ENCODE peak calls at places on chromosomes 2 and 18, in ten cellular contexts. R, G, C, Q, A, F, P, V, L and T are unnamed samples.

GRCh38 chr2:38494394-38494793 is 108.3 kb downstream of the HNRNPLL start:
- DNase-seq in R (no peak), G (no peak), C (no peak), Q (no peak), A (no peak), F (no peak), P (peak; percentile 91), V (no peak), L (no peak), T (no peak)

GRCh38 chr2:175806570-175806969 is 195.5 kb downstream of the LNPK start:
- DNase-seq in R (no peak), G (no peak), C (no peak), Q (no peak), A (no peak), F (no peak), P (no peak), V (no peak), L (no peak), T (no peak)

GRCh38 chr2:186771850-186772463 is 77.0 kb downstream of the ZSWIM2 start:
- DNase-seq in R (no peak), G (peak; percentile 62), C (no peak), Q (no peak), A (no peak), F (no peak), P (no peak), V (no peak), L (no peak), T (no peak)

GRCh38 chr2:218569661-218570500 is 1.2 kb downstream of the CNOT9 start:
- DNase-seq in R (no peak), G (peak; percentile 55), C (no peak), Q (peak; percentile 72), A (no peak), F (peak; percentile 17), P (peak; percentile 27), V (peak; percentile 52), L (peak; percentile 22), T (no peak)

GRCh38 chr2:8454797-8455196 is 227.1 kb upstream of the ID2 start:
- DNase-seq in R (no peak), G (no peak), C (no peak), Q (no peak), A (no peak), F (no peak), P (no peak), V (no peak), L (no peak), T (no peak)

GRCh38 chr2:129895061-129895460 is 84.4 kb upstream of the RAB6C start:
- DNase-seq in R (no peak), G (no peak), C (no peak), Q (no peak), A (no peak), F (no peak), P (no peak), V (no peak), L (no peak), T (peak; percentile 56)

GRCh38 chr2:20183373-20183772 is 41.6 kb downstream of the SDC1 start:
- DNase-seq in R (no peak), G (no peak), C (no peak), Q (no peak), A (no peak), F (no peak), P (no peak), V (no peak), L (no peak), T (no peak)

GRCh38 chr2:38598991-38599295 is 3.8 kb downstream of the HNRNPLL start:
- DNase-seq in R (no peak), G (no peak), C (no peak), Q (peak; percentile 50), A (no peak), F (no peak), P (no peak), V (no peak), L (peak; percentile 17), T (no peak)

GRCh38 chr2:114527330-114527983 is 85.0 kb downstream of the DPP10 start:
- DNase-seq in R (no peak), G (no peak), C (no peak), Q (no peak), A (no peak), F (no peak), P (no peak), V (no peak), L (no peak), T (no peak)

GRCh38 chr18:76452357-76452756 is 42.7 kb downstream of the ZNF516 start:
- DNase-seq in R (no peak), G (no peak), C (no peak), Q (peak; percentile 67), A (no peak), F (no peak), P (no peak), V (peak; percentile 54), L (no peak), T (no peak)

GRCh38 chr18:79062806-79063205 is 6.4 kb upstream of the ATP9B start:
- DNase-seq in R (no peak), G (peak; percentile 92), C (no peak), Q (no peak), A (no peak), F (no peak), P (no peak), V (no peak), L (no peak), T (no peak)

GRCh38 chr2:5368263-5368662 is 323.9 kb upstream of the SOX11 start:
- DNase-seq in R (no peak), G (no peak), C (no peak), Q (no peak), A (no peak), F (no peak), P (no peak), V (no peak), L (no peak), T (no peak)

GRCh38 chr2:215652432-215652831 is 216.6 kb upstream of the FN1 start:
- DNase-seq in R (no peak), G (no peak), C (no peak), Q (peak; percentile 93), A (no peak), F (no peak), P (no peak), V (no peak), L (no peak), T (no peak)

GRCh38 chr2:126990200-126990599 is 91.5 kb downstream of the TEX51 start:
- DNase-seq in R (no peak), G (no peak), C (no peak), Q (no peak), A (no peak), F (no peak), P (no peak), V (no peak), L (no peak), T (no peak)

GRCh38 chr18:55879331-55879730 is 291.3 kb upstream of the TCF4 start:
- DNase-seq in R (no peak), G (no peak), C (no peak), Q (no peak), A (no peak), F (no peak), P (no peak), V (peak; percentile 20), L (no peak), T (no peak)

GRCh38 chr18:49250819-49251388 is 209.5 kb downstream of the DYM start:
- DNase-seq in R (no peak), G (no peak), C (no peak), Q (peak; percentile 49), A (no peak), F (peak; percentile 18), P (no peak), V (peak; percentile 23), L (peak; percentile 60), T (no peak)
- TF ChIP-seq CTCF in R (peak; percentile 65), G (peak; percentile 34), C (no peak), Q (peak; percentile 58), A (peak; percentile 6), F (peak; percentile 27), P (no peak), V (peak; percentile 75), L (peak; percentile 69), T (peak; percentile 61)

GRCh38 chr2:232843860-232844259 is 26.2 kb upstream of the SNORC start:
- DNase-seq in R (no peak), G (no peak), C (no peak), Q (no peak), A (no peak), F (no peak), P (no peak), V (no peak), L (no peak), T (no peak)
- TF ChIP-seq CTCF in R (peak; percentile 4), G (no peak), C (no peak), Q (no peak), A (no peak), F (no peak), P (no peak), V (peak; percentile 35), L (peak; percentile 23), T (peak; percentile 17)

GRCh38 chr2:28662044-28662443 is 89.6 kb upstream of the PPP1CB start:
- DNase-seq in R (no peak), G (peak; percentile 60), C (no peak), Q (no peak), A (no peak), F (no peak), P (no peak), V (no peak), L (no peak), T (no peak)

GRCh38 chr2:28662468-28663095 is 89.0 kb upstream of the PPP1CB start:
- DNase-seq in R (no peak), G (no peak), C (no peak), Q (peak; percentile 62), A (no peak), F (no peak), P (no peak), V (peak; percentile 71), L (no peak), T (no peak)

GRCh38 chr2:28661589-28662001 is 90.0 kb upstream of the PPP1CB start:
- DNase-seq in R (no peak), G (peak; percentile 78), C (no peak), Q (peak; percentile 94), A (peak; percentile 76), F (no peak), P (peak; percentile 62), V (peak; percentile 70), L (no peak), T (no peak)

GRCh38 chr2:28664120-28664842 is 87.3 kb upstream of the PPP1CB start:
- DNase-seq in R (no peak), G (no peak), C (no peak), Q (peak; percentile 33), A (no peak), F (no peak), P (no peak), V (no peak), L (no peak), T (no peak)

DNA sequence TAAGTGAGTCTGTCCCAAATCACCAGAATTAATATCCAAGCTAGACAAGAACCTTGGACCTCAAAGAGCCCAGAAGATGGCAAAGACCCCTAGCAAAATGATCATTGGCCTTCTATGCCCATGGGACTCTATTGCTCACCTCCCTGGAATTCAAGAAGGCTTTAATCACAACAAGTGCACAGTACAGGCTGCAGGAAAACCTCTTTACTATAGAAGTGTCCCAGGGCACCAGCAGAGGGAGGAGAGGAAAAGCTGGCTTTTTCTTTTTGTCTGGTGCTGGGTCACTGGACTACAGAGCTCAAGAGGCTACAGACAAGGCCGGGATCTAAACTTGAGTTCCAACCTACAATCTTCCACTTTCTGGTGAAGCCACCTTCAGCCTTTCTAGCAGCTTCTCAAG is 88.3 kb upstream of the PPP1CB start:
- DNase-seq in R (no peak), G (no peak), C (no peak), Q (peak; percentile 65), A (no peak), F (no peak), P (no peak), V (peak; percentile 73), L (no peak), T (no peak)
- TF ChIP-seq CTCF in R (no peak), G (no peak), C (no peak), Q (peak; percentile 38), A (no peak), F (no peak), P (no peak), V (peak; percentile 59), L (no peak), T (peak; percentile 46)

GRCh38 chr2:48178611-48179010 is 272.3 kb upstream of the FBXO11 start:
- DNase-seq in R (no peak), G (no peak), C (no peak), Q (no peak), A (no peak), F (no peak), P (no peak), V (no peak), L (no peak), T (no peak)
- TF ChIP-seq CTCF in R (no peak), G (no peak), C (no peak), Q (no peak), A (no peak), F (no peak), P (no peak), V (no peak), L (no peak), T (no peak)